ENCODE peak calls at places on chromosomes 13 and 19, in nine cellular contexts. O is uterus, C is astrocyte, F is cardiac muscle cell, E is tibial artery, D is mucosa of descending colon, P is T-helper 17 cell, G is suprapubic skin, J is fibroblast of lung. Y is an unnamed sample. For H3K9me3, the result is how much of the 10 kb centered on the place peaks cover.

GRCh38 chr19:10505583-10506229 is 2.5 kb upstream of the KEAP1 start:
- DNase-seq in O (peak), C (no peak), G (peak), D (peak), E (peak), P (peak), J (peak), F (peak), Y (peak)

GRCh38 chr19:50777830-50778303 is 7.6 kb downstream of the GPR32 start:
- DNase-seq in E (no peak), F (peak), D (no peak), J (no peak), G (no peak), O (no peak), P (no peak), C (no peak), Y (no peak)

GRCh38 chr13:74511523-74511922 is 377.3 kb upstream of the KLF12 start:
- DNase-seq in G (no peak), E (no peak), J (no peak), F (no peak), O (no peak), P (no peak), D (no peak), C (no peak), Y (no peak)

GRCh38 chr19:869245-870177 is 10.0 kb downstream of the CFD start:
- DNase-seq in E (peak), O (peak), F (no peak), J (peak), G (no peak), D (peak), C (peak), P (no peak), Y (no peak)

GRCh38 chr19:51020988-51021651 is 1.6 kb upstream of the KLK10 start:
- DNase-seq in O (no peak), J (peak), G (no peak), E (no peak), F (peak), D (peak), C (peak), P (no peak), Y (no peak)

GRCh38 chr13:43804461-43805070 is 17.8 kb upstream of the ENOX1 start:
- DNase-seq in C (peak), F (peak), E (no peak), J (peak), O (no peak), D (peak), P (no peak), G (no peak), Y (no peak)

GRCh38 chr13:97242755-97243497 is 20.8 kb downstream of the MBNL2 start:
- DNase-seq in G (no peak), P (no peak), O (no peak), J (no peak), C (no peak), D (no peak), F (no peak), E (no peak), Y (no peak)

GRCh38 chr19:18155095-18156087 is 2.4 kb downstream of the PIK3R2 start:
- DNase-seq in E (no peak), C (no peak), P (no peak), O (no peak), G (no peak), D (peak), F (no peak), J (no peak), Y (no peak)

GRCh38 chr19:33143897-33144405 is 12.0 kb downstream of the WDR88 start:
- DNase-seq in F (peak), D (peak), P (peak), C (no peak), G (peak), E (peak), O (peak), J (peak), Y (peak)

GRCh38 chr13:73133536-73133935 is 74.7 kb downstream of the KLF5 start:
- DNase-seq in O (no peak), F (no peak), D (peak), P (no peak), E (no peak), J (peak), G (no peak), C (peak), Y (no peak)

GRCh38 chr19:55441319-55441691 is 1.8 kb downstream of the SHISA7 start:
- DNase-seq in F (no peak), P (no peak), J (no peak), D (no peak), G (no peak), C (no peak), E (no peak), O (no peak), Y (no peak)

GRCh38 chr13:35285677-35286076 is 190.8 kb downstream of the MAB21L1 start:
- DNase-seq in O (no peak), E (no peak), G (no peak), F (peak), J (no peak), C (no peak), D (no peak), P (no peak), Y (no peak)

GRCh38 chr13:114130708-114131580 is 1.5 kb downstream of the RASA3 start:
- DNase-seq in G (no peak), J (peak), E (peak), C (peak), P (peak), O (peak), D (no peak), F (peak), Y (no peak)

GRCh38 chr19:48147597-48148175 is 22.5 kb downstream of the LIG1 start:
- DNase-seq in P (no peak), F (no peak), C (no peak), J (no peak), E (no peak), D (no peak), O (no peak), G (no peak), Y (no peak)

GRCh38 chr19:35744688-35745327 is 410 bp downstream of the U2AF1L4 start:
- DNase-seq in C (peak), F (peak), P (peak), J (peak), G (peak), O (peak), D (peak), E (peak), Y (peak)

GRCh38 chr13:97223711-97224461 is 1.8 kb downstream of the MBNL2 start:
- DNase-seq in G (no peak), J (peak), D (peak), P (no peak), E (peak), F (peak), O (peak), C (peak), Y (no peak)

GRCh38 chr13:59356607-59357006 is 807.1 kb downstream of the DIAPH3 start:
- DNase-seq in J (peak), F (no peak), G (no peak), D (peak), P (no peak), E (peak), O (peak), C (peak), Y (peak)

GRCh38 chr13:97946951-97947588 is 6.4 kb upstream of the IPO5 start:
- DNase-seq in O (no peak), C (peak), J (peak), G (no peak), F (no peak), P (no peak), D (no peak), E (no peak), Y (no peak)

GRCh38 chr13:34640179-34640929 is 301.7 kb upstream of the NBEA start:
- DNase-seq in E (no peak), O (no peak), J (peak), G (no peak), D (no peak), P (no peak), F (peak), C (peak), Y (no peak)

GRCh38 chr19:38910488-38910887 is 1.5 kb downstream of the CCER2 start:
- DNase-seq in F (no peak), P (no peak), O (no peak), E (no peak), C (no peak), J (no peak), G (no peak), D (no peak), Y (no peak)

GRCh38 chr19:11091343-11092153 is 2.3 kb downstream of the LDLR start:
- DNase-seq in E (peak), P (peak), D (peak), G (peak), C (peak), F (no peak), J (peak), O (peak), Y (no peak)

GRCh38 chr13:73090116-73090811 is 31.5 kb downstream of the KLF5 start:
- DNase-seq in O (no peak), D (peak), P (no peak), C (peak), F (no peak), G (no peak), E (no peak), J (peak), Y (no peak)

GRCh38 chr13:31913459-31913858 is 118.1 kb upstream of the FRY start:
- DNase-seq in J (no peak), E (no peak), P (no peak), O (no peak), G (no peak), F (no peak), C (no peak), D (no peak), Y (no peak)

GRCh38 chr19:1837625-1838105 is 10.6 kb downstream of the REXO1 start:
- DNase-seq in C (no peak), F (peak), G (no peak), J (no peak), O (no peak), E (no peak), D (peak), P (peak), Y (no peak)

GRCh38 chr13:45456196-45456972 is 8.4 kb upstream of the COG3 start:
- DNase-seq in C (peak), J (peak), G (no peak), E (no peak), D (no peak), F (no peak), P (no peak), O (no peak), Y (no peak)

GRCh38 chr19:39224910-39225309 is 19.9 kb downstream of the IFNL3 start:
- DNase-seq in E (no peak), G (no peak), O (no peak), C (no peak), F (no peak), D (no peak), P (no peak), J (no peak), Y (no peak)

GRCh38 chr19:58357798-58358145 is 4.5 kb upstream of the A1BG start:
- DNase-seq in O (no peak), P (no peak), C (no peak), G (no peak), F (no peak), D (no peak), E (no peak), J (no peak), Y (no peak)

GRCh38 chr19:46392252-46392801 is 21.0 kb downstream of the CCDC8 start:
- DNase-seq in P (no peak), G (peak), J (no peak), C (peak), F (no peak), D (no peak), E (no peak), O (no peak), Y (peak)

GRCh38 chr13:110216403-110217041 is 90.4 kb downstream of the COL4A1 start:
- DNase-seq in P (no peak), D (no peak), G (no peak), O (peak), C (peak), J (peak), F (no peak), E (no peak), Y (no peak)

GRCh38 chr19:42255766-42256750 is 1.1 kb upstream of the ERF start:
- DNase-seq in G (peak), D (peak), C (no peak), E (peak), F (peak), O (peak), P (no peak), J (peak), Y (peak)

GRCh38 chr13:112766336-112766735 is 76.5 kb downstream of the ATP11A start:
- DNase-seq in O (no peak), F (no peak), P (no peak), G (no peak), C (no peak), J (no peak), D (no peak), E (no peak), Y (no peak)

GRCh38 chr13:103895835-103896520 is 829.8 kb upstream of the SLC10A2 start:
- DNase-seq in D (no peak), F (no peak), E (no peak), P (no peak), J (no peak), O (no peak), G (no peak), C (no peak), Y (no peak)
- H3K9me3 ChIP-seq in D (under half), F (under half), E (under half), P (under half), J (under half), O (under half), G (under half), C (under half), Y (under half)

DNA sequence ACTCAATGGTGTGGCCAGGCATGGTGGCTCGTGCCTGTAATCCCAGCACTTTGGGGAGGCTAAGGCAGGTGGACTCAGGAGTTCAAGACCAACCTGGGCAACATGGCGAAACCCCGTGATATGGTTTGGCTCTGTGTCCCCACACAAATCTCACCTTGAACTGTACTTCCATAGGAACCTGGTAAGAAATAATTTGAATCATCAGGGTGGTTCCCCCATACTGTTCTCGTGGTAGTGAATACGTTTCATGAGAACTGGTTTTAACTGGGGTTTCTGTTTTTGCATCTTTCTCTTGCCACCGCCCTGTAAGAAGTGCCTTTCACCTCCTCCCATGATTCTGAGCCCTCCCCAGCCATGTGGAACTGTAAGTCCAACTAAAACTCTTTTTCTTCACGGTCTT is 49.6 kb downstream of the USP12 start:
- DNase-seq in D (no peak), J (no peak), P (no peak), G (no peak), C (no peak), E (no peak), O (no peak), F (no peak), Y (no peak)
- H3K9me3 ChIP-seq in D (under half), J (under half), P (under half), G (under half), C (under half), E (under half), O (under half), F (under half), Y (under half)

GRCh38 chr19:29752450-29753025 is 37.5 kb upstream of the C19orf12 start:
- DNase-seq in C (no peak), E (no peak), F (no peak), P (no peak), G (no peak), O (no peak), D (no peak), J (no peak), Y (no peak)
- H3K9me3 ChIP-seq in C (under half), E (under half), F (under half), P (under half), G (under half), O (under half), D (under half), J (under half), Y (under half)

DNA sequence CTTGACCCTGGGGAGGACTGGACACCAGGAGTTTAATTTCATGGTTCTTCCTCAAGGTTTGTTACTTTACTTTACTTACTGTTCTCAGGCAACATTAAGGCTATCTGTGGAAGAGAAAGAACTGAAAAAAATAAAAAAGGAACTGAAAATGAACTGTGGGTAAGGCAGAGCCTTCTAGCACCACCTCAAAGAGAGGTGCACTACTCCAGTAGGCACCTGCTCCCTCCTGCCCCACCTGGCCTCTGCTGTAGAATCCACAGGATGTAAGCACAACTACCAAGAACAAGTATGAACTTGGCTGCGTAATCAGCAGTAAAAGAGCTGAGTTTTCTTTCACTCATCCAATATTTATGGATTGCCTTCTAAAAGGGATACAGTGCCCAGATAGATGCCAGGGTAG is 12.2 kb downstream of the ZNF112 start:
- DNase-seq in G (no peak), O (no peak), C (no peak), D (no peak), J (no peak), E (no peak), P (no peak), F (no peak), Y (no peak)
- H3K9me3 ChIP-seq in G (under half), O (under half), C (under half), D (half or more), J (under half), E (half or more), P (under half), F (under half), Y (under half)

GRCh38 chr13:23468811-23469210 is 35.3 kb upstream of the SACS start:
- DNase-seq in J (no peak), G (no peak), D (no peak), P (no peak), E (no peak), O (no peak), C (no peak), F (no peak), Y (no peak)
- H3K9me3 ChIP-seq in J (under half), G (under half), D (under half), P (under half), E (under half), O (under half), C (under half), F (under half), Y (under half)

GRCh38 chr19:44476559-44477408 is 23.5 kb downstream of the ZNF180 start:
- DNase-seq in E (no peak), O (no peak), P (no peak), C (peak), F (peak), J (peak), G (no peak), D (no peak), Y (no peak)
- H3K9me3 ChIP-seq in E (half or more), O (half or more), P (half or more), C (half or more), F (under half), J (under half), G (half or more), D (half or more), Y (half or more)

DNA sequence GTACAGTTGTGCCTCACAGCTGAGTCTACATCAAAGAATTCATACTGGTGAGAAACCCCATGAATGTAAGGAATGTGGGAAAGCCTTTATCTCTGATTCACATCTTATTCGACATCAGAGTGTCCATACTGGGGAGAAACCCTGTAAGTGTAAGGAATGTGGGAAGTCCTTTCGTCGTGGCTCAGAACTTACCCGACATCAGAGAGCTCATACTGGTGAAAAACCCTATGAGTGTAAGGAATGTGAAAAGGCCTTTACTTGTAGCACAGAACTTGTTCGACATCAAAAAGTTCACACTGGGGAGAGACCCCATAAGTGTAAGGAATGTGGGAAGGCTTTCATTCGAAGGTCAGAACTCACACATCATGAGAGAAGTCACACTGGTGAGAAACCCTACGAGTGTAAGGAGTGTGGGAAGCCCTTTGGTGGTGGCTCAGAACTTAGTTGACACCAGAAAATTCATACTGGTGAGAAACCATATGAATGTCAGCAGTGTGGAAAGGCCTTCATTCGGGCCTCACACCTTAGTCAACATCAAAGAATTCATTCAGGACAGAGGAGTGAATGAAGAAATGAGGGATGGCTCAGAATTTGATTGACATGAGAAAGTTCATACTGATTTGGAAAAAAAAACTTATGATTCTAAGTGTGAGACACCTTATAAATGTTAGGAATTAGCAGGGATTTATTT is 80.9 kb upstream of the ZNF420 start:
- DNase-seq in G (no peak), P (no peak), F (no peak), E (no peak), J (no peak), O (no peak), C (no peak), D (no peak), Y (no peak)
- H3K9me3 ChIP-seq in G (under half), P (under half), F (under half), E (half or more), J (under half), O (under half), C (under half), D (half or more), Y (under half)

GRCh38 chr13:18235172-18235571 is 946.5 kb downstream of the TUBA3C start:
- DNase-seq in G (no peak), J (no peak), C (no peak), P (no peak), F (no peak), O (no peak), D (no peak), E (no peak), Y (no peak)
- H3K9me3 ChIP-seq in G (under half), J (under half), C (under half), P (under half), F (under half), O (under half), D (half or more), E (under half), Y (under half)

GRCh38 chr19:56983148-56983547 is 136.6 kb upstream of the USP29 start:
- DNase-seq in F (no peak), D (no peak), J (no peak), C (no peak), G (no peak), E (no peak), P (no peak), O (no peak), Y (no peak)
- H3K9me3 ChIP-seq in F (under half), D (half or more), J (under half), C (under half), G (under half), E (under half), P (under half), O (under half), Y (under half)

DNA sequence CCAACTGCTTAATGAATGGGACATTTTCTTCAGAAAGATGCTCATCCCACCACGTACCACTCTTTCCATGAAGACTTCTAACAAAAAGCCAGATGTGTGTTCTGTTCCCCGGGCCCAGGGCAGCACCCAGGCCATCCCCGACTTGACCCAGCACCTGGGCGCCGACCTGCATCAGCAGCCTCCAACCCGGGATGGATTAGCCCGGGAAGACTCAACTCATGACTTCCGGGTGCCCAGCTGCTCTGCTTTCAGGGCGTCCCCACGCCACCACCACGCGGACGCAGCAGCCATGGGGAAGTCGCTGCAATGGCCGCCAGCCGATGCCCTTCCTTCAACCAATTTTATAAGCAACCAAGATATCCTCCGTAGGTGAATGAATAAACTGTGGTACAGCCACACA is 123.8 kb upstream of the TUBA3C start:
- DNase-seq in G (no peak), C (no peak), P (no peak), J (no peak), D (no peak), O (no peak), F (no peak), E (no peak), Y (no peak)
- H3K9me3 ChIP-seq in G (under half), C (under half), P (under half), J (under half), D (under half), O (under half), F (under half), E (under half), Y (under half)

Y was measured in upper lobe of right lung.